ENCODE peak calls at places on chromosome 17, in nine cellular contexts. U is NCI-H1436; D is sigmoid colon; O is activated T-cell treated with anti-CD3 and anti-CD28 coated beads, Interleukin-2, amount 50 U/mL, for 72 hours; S is neural crest cell; G is left ventricle myocardium superior; M is Right ventricle myocardium superior; B is ELR; V is non-pigmented ciliary epithelial cell. J is an unnamed sample.

GRCh38 chr17:71942626-71943025 is 178.2 kb upstream of the SOX9 start:
- DNase-seq in U (no peak), D (no peak), O (no peak), S (no peak), G (no peak), M (no peak), B (no peak), V (no peak), J (no peak)

GRCh38 chr17:17028059-17028877 is 14.0 kb upstream of the MPRIP start:
- DNase-seq in U (peak), D (peak), O (no peak), S (peak), G (peak), M (peak), B (peak), V (no peak), J (no peak)

GRCh38 chr17:41585301-41585700 is 1.4 kb downstream of the KRT14 start:
- DNase-seq in U (no peak), D (no peak), O (no peak), S (no peak), G (no peak), M (no peak), B (no peak), V (no peak), J (no peak)

GRCh38 chr17:50274142-50274944 is at the start of gene TMEM92:
- DNase-seq in U (no peak), D (no peak), O (no peak), S (no peak), G (no peak), M (no peak), B (no peak), V (no peak), J (no peak)

GRCh38 chr17:71486171-71486740 is 634.6 kb upstream of the SOX9 start:
- DNase-seq in U (no peak), D (no peak), O (no peak), S (no peak), G (no peak), M (no peak), B (no peak), V (no peak), J (no peak)

GRCh38 chr17:78661092-78661770 is 84.0 kb upstream of the DNAH17 start:
- DNase-seq in U (no peak), D (peak), O (no peak), S (no peak), G (no peak), M (no peak), B (peak), V (no peak), J (no peak)

GRCh38 chr17:44793885-44794698 is 35.3 kb downstream of the ADAM11 start:
- DNase-seq in U (no peak), D (peak), O (no peak), S (no peak), G (no peak), M (no peak), B (no peak), V (no peak), J (no peak)

GRCh38 chr17:81885869-81886548 is 5.4 kb downstream of the ALYREF start:
- DNase-seq in U (no peak), D (no peak), O (no peak), S (no peak), G (no peak), M (no peak), B (peak), V (no peak), J (no peak)

GRCh38 chr17:39193346-39193745 is 4.1 kb downstream of the CACNB1 start:
- DNase-seq in U (no peak), D (no peak), O (no peak), S (no peak), G (no peak), M (no peak), B (no peak), V (no peak), J (no peak)

GRCh38 chr17:42325026-42325425 is 36.7 kb downstream of the STAT5A start:
- DNase-seq in U (no peak), D (peak), O (no peak), S (no peak), G (no peak), M (no peak), B (peak), V (peak), J (no peak)

GRCh38 chr17:72466199-72466598 is 345.4 kb downstream of the SOX9 start:
- DNase-seq in U (no peak), D (no peak), O (no peak), S (no peak), G (no peak), M (no peak), B (peak), V (peak), J (no peak)

GRCh38 chr17:2138318-2138717 is 83.4 kb downstream of the HIC1 start:
- DNase-seq in U (no peak), D (no peak), O (peak), S (no peak), G (peak), M (no peak), B (peak), V (no peak), J (no peak)

GRCh38 chr17:55577687-55578086 is 66.4 kb upstream of the SMIM36 start:
- DNase-seq in U (no peak), D (no peak), O (peak), S (no peak), G (peak), M (peak), B (no peak), V (no peak), J (no peak)

GRCh38 chr17:40556884-40557414 is 8.3 kb downstream of the CCR7 start:
- DNase-seq in U (no peak), D (no peak), O (no peak), S (no peak), G (peak), M (peak), B (no peak), V (no peak), J (no peak)

GRCh38 chr17:43175213-43176118 is 4.5 kb downstream of the NBR1 start:
- DNase-seq in U (no peak), D (no peak), O (no peak), S (no peak), G (no peak), M (no peak), B (peak), V (peak), J (no peak)

GRCh38 chr17:75899767-75900468 is 3.2 kb upstream of the TRIM65 start:
- DNase-seq in U (no peak), D (peak), O (no peak), S (no peak), G (no peak), M (no peak), B (no peak), V (no peak), J (no peak)

GRCh38 chr17:67212716-67213417 is 32.1 kb downstream of the HELZ start:
- DNase-seq in U (no peak), D (no peak), O (no peak), S (no peak), G (no peak), M (no peak), B (peak), V (peak), J (no peak)

GRCh38 chr17:65559802-65560627 is 1.4 kb downstream of the AXIN2 start:
- DNase-seq in U (peak), D (no peak), O (peak), S (peak), G (peak), M (no peak), B (peak), V (no peak), J (no peak)

GRCh38 chr17:49971848-49972485 is 3.0 kb downstream of the DLX4 start:
- DNase-seq in U (no peak), D (no peak), O (peak), S (no peak), G (no peak), M (no peak), B (no peak), V (no peak), J (no peak)

GRCh38 chr17:34307110-34307509 is 12.1 kb upstream of the CCL8 start:
- DNase-seq in U (no peak), D (no peak), O (no peak), S (no peak), G (peak), M (peak), B (peak), V (no peak), J (no peak)

GRCh38 chr17:9768381-9768934 is 22.9 kb downstream of the DHRS7C start:
- DNase-seq in U (peak), D (no peak), O (peak), S (peak), G (no peak), M (no peak), B (peak), V (no peak), J (peak)

GRCh38 chr17:20156196-20157077 is 147.3 kb downstream of the SPECC1 start:
- DNase-seq in U (peak), D (no peak), O (peak), S (no peak), G (peak), M (peak), B (peak), V (no peak), J (no peak)

GRCh38 chr17:8611671-8612298 is 18.7 kb downstream of the MYH10 start:
- DNase-seq in U (no peak), D (no peak), O (no peak), S (no peak), G (no peak), M (no peak), B (peak), V (no peak), J (no peak)

GRCh38 chr17:37476431-37477130 is 13.1 kb upstream of the DUSP14 start:
- DNase-seq in U (no peak), D (no peak), O (no peak), S (no peak), G (peak), M (no peak), B (peak), V (no peak), J (peak)

GRCh38 chr17:79982986-79983385 is 52.7 kb downstream of the TBC1D16 start:
- DNase-seq in U (no peak), D (peak), O (no peak), S (no peak), G (no peak), M (no peak), B (no peak), V (no peak), J (no peak)

GRCh38 chr17:66951605-66951953 is 12.9 kb upstream of the CACNG4 start:
- DNase-seq in U (no peak), D (no peak), O (no peak), S (no peak), G (no peak), M (no peak), B (no peak), V (no peak), J (no peak)

GRCh38 chr17:978110-979093 is 1.2 kb downstream of the NXN start:
- DNase-seq in U (no peak), D (peak), O (no peak), S (peak), G (peak), M (peak), B (peak), V (no peak), J (no peak)

GRCh38 chr17:50627782-50628601 is 6.7 kb upstream of the ABCC3 start:
- DNase-seq in U (peak), D (no peak), O (no peak), S (no peak), G (no peak), M (no peak), B (no peak), V (no peak), J (no peak)

GRCh38 chr17:13749566-13750235 is 148.0 kb upstream of the HS3ST3A1 start:
- DNase-seq in U (no peak), D (no peak), O (no peak), S (no peak), G (no peak), M (no peak), B (no peak), V (no peak), J (no peak)

GRCh38 chr17:27424941-27425340 is 31.3 kb upstream of the KSR1 start:
- DNase-seq in U (no peak), D (no peak), O (no peak), S (no peak), G (no peak), M (no peak), B (no peak), V (no peak), J (no peak)

GRCh38 chr17:40316571-40317344 is 7.8 kb downstream of the RARA start:
- DNase-seq in U (no peak), D (peak), O (no peak), S (peak), G (peak), M (peak), B (peak), V (no peak), J (no peak)

GRCh38 chr17:18246880-18247612 is 11.5 kb downstream of the FLII start:
- DNase-seq in U (peak), D (peak), O (peak), S (no peak), G (peak), M (peak), B (peak), V (no peak), J (no peak)

GRCh38 chr17:19650826-19651225 is 2.3 kb downstream of the ALDH3A2 start:
- DNase-seq in U (no peak), D (no peak), O (no peak), S (no peak), G (no peak), M (no peak), B (peak), V (no peak), J (no peak)

GRCh38 chr17:13367154-13367553 is 234.6 kb downstream of the HS3ST3A1 start:
- DNase-seq in U (no peak), D (no peak), O (no peak), S (no peak), G (no peak), M (no peak), B (no peak), V (no peak), J (no peak)

GRCh38 chr17:45871718-45872117 is 22.6 kb upstream of the MAPT start:
- DNase-seq in U (no peak), D (no peak), O (peak), S (no peak), G (no peak), M (no peak), B (no peak), V (no peak), J (no peak)

J was measured in glomerular endothelial cell.